ENCODE peak calls at places on chromosomes 3 and 15, in seven cellular contexts. One of them, this sample, is unnamed.

GRCh38 chr15:73873889-73874511 is 636 bp downstream of the TBC1D21 start:
- DNase-seq in CD8-positive, alpha-beta T cell: no peak
- DNase-seq in epithelial cell of esophagus: peak; percentile 67
- DNase-seq in psoas muscle: no peak
- DNase-seq in AG04450: peak; percentile 18
- DNase-seq in neural progenitor cell: peak; percentile 76
- DNase-seq in GM12865: peak; percentile 63
- DNase-seq in this sample: no peak

GRCh38 chr3:177420643-177421042 is 223.4 kb upstream of the TBL1XR1 start:
- DNase-seq in epithelial cell of esophagus: no peak
- DNase-seq in neural progenitor cell: no peak
- DNase-seq in GM12865: no peak
- DNase-seq in CD8-positive, alpha-beta T cell: no peak
- DNase-seq in psoas muscle: no peak
- DNase-seq in AG04450: no peak
- DNase-seq in this sample: no peak

GRCh38 chr3:38168151-38168987 is 3.0 kb downstream of the OXSR1 start:
- DNase-seq in epithelial cell of esophagus: peak; percentile 76
- DNase-seq in GM12865: no peak
- DNase-seq in CD8-positive, alpha-beta T cell: no peak
- DNase-seq in neural progenitor cell: no peak
- DNase-seq in AG04450: no peak
- DNase-seq in psoas muscle: no peak
- DNase-seq in this sample: no peak

GRCh38 chr3:8990266-8991215 is 27.3 kb upstream of the RAD18 start:
- DNase-seq in neural progenitor cell: peak; percentile 29
- DNase-seq in CD8-positive, alpha-beta T cell: no peak
- DNase-seq in psoas muscle: no peak
- DNase-seq in GM12865: no peak
- DNase-seq in epithelial cell of esophagus: no peak
- DNase-seq in AG04450: peak; percentile 82
- DNase-seq in this sample: no peak

GRCh38 chr15:86691091-86691490 is 611.4 kb downstream of the AGBL1 start:
- DNase-seq in neural progenitor cell: no peak
- DNase-seq in psoas muscle: no peak
- DNase-seq in GM12865: no peak
- DNase-seq in CD8-positive, alpha-beta T cell: no peak
- DNase-seq in AG04450: no peak
- DNase-seq in epithelial cell of esophagus: no peak
- DNase-seq in this sample: no peak

GRCh38 chr3:48405343-48405881 is 24.5 kb downstream of the PLXNB1 start:
- DNase-seq in CD8-positive, alpha-beta T cell: peak; percentile 45
- DNase-seq in neural progenitor cell: no peak
- DNase-seq in GM12865: no peak
- DNase-seq in AG04450: no peak
- DNase-seq in epithelial cell of esophagus: no peak
- DNase-seq in psoas muscle: no peak
- DNase-seq in this sample: peak; percentile 45

GRCh38 chr3:45688194-45688881 is 858 bp upstream of the SACM1L start:
- DNase-seq in psoas muscle: peak; percentile 59
- DNase-seq in neural progenitor cell: peak; percentile 81
- DNase-seq in AG04450: no peak
- DNase-seq in CD8-positive, alpha-beta T cell: peak; percentile 68
- DNase-seq in epithelial cell of esophagus: peak; percentile 28
- DNase-seq in GM12865: peak; percentile 68
- DNase-seq in this sample: no peak

GRCh38 chr3:152556731-152557254 is 278.1 kb upstream of the P2RY1 start:
- DNase-seq in neural progenitor cell: no peak
- DNase-seq in epithelial cell of esophagus: peak; percentile 49
- DNase-seq in CD8-positive, alpha-beta T cell: no peak
- DNase-seq in AG04450: no peak
- DNase-seq in GM12865: peak; percentile 67
- DNase-seq in psoas muscle: no peak
- DNase-seq in this sample: no peak

GRCh38 chr3:95162794-95163193 is 1099.9 kb downstream of the NSUN3 start:
- DNase-seq in CD8-positive, alpha-beta T cell: no peak
- DNase-seq in psoas muscle: no peak
- DNase-seq in AG04450: no peak
- DNase-seq in GM12865: no peak
- DNase-seq in neural progenitor cell: no peak
- DNase-seq in epithelial cell of esophagus: no peak
- DNase-seq in this sample: no peak

GRCh38 chr3:40332684-40333083 is 23.2 kb downstream of the EIF1B start:
- DNase-seq in neural progenitor cell: no peak
- DNase-seq in CD8-positive, alpha-beta T cell: no peak
- DNase-seq in GM12865: peak; percentile 65
- DNase-seq in AG04450: no peak
- DNase-seq in psoas muscle: no peak
- DNase-seq in epithelial cell of esophagus: no peak
- DNase-seq in this sample: no peak

GRCh38 chr15:63460210-63461135 is 43.9 kb upstream of the USP3 start:
- DNase-seq in CD8-positive, alpha-beta T cell: no peak
- DNase-seq in epithelial cell of esophagus: no peak
- DNase-seq in psoas muscle: no peak
- DNase-seq in AG04450: no peak
- DNase-seq in GM12865: no peak
- DNase-seq in neural progenitor cell: no peak
- DNase-seq in this sample: no peak

GRCh38 chr3:46449755-46450552 is 14.8 kb downstream of the LTF start:
- DNase-seq in AG04450: no peak
- DNase-seq in neural progenitor cell: peak; percentile 25
- DNase-seq in psoas muscle: no peak
- DNase-seq in CD8-positive, alpha-beta T cell: no peak
- DNase-seq in epithelial cell of esophagus: peak; percentile 19
- DNase-seq in GM12865: peak; percentile 10
- DNase-seq in this sample: no peak

GRCh38 chr15:96807361-96807760 is 476.9 kb downstream of the NR2F2 start:
- DNase-seq in psoas muscle: no peak
- DNase-seq in AG04450: no peak
- DNase-seq in GM12865: no peak
- DNase-seq in neural progenitor cell: no peak
- DNase-seq in epithelial cell of esophagus: peak; percentile 3
- DNase-seq in CD8-positive, alpha-beta T cell: no peak
- DNase-seq in this sample: no peak

GRCh38 chr15:32746116-32746857 is 28.5 kb downstream of the GREM1 start:
- DNase-seq in epithelial cell of esophagus: no peak
- DNase-seq in CD8-positive, alpha-beta T cell: no peak
- DNase-seq in neural progenitor cell: no peak
- DNase-seq in GM12865: no peak
- DNase-seq in AG04450: no peak
- DNase-seq in psoas muscle: no peak
- DNase-seq in this sample: no peak

DNA sequence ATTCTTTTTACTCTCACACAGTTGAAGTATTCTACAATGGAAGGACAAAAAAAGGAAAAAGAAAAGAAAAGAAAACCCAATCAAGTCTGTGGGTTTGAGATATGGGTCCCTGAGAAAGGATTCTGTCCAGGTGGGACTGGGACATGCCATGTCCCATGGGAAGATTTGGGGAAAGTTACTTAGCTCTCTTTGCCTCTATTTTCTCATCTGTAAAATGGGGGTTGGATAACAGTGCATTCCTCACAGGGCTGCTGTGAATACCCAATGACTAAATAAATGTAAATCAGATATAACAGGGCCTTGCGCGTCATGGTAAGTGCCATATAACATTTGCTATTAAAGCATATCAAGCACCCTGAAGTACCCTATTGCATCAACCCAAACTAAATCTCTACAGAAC is 105.7 kb downstream of the CPN2 start:
- DNase-seq in CD8-positive, alpha-beta T cell: peak; percentile 4
- DNase-seq in psoas muscle: no peak
- DNase-seq in neural progenitor cell: no peak
- DNase-seq in GM12865: no peak
- DNase-seq in AG04450: no peak
- DNase-seq in epithelial cell of esophagus: no peak
- DNase-seq in this sample: no peak
- TF ChIP-seq CTCF in CD8-positive, alpha-beta T cell: no peak
- TF ChIP-seq CTCF in psoas muscle: no peak
- TF ChIP-seq CTCF in neural progenitor cell: no peak
- TF ChIP-seq CTCF in GM12865: no peak
- TF ChIP-seq CTCF in AG04450: no peak
- TF ChIP-seq CTCF in epithelial cell of esophagus: no peak
- TF ChIP-seq CTCF in this sample: no peak

DNA sequence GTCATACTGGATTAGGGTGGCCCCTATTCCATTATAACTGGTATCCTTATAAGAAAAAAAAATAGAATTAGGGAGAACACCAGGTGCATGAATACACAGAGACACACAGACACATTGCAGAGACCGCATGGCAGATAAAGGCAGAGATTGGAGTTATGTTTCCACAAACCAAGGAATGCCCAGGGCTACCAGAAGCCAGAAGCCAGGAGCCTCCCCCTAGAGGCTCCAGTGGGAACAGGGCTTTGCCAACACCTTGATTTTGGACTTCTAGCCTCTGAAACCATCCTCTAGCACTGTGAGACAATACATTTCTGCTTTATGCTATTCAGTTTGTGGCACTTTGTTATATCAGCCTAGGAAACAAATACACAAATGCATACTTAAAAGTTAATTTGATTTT is 10.4 kb downstream of the GOLM2 start:
- DNase-seq in GM12865: no peak
- DNase-seq in psoas muscle: no peak
- DNase-seq in CD8-positive, alpha-beta T cell: no peak
- DNase-seq in neural progenitor cell: peak; percentile 16
- DNase-seq in epithelial cell of esophagus: peak; percentile 31
- DNase-seq in AG04450: no peak
- DNase-seq in this sample: no peak
- TF ChIP-seq CTCF in GM12865: peak; percentile 30
- TF ChIP-seq CTCF in psoas muscle: no peak
- TF ChIP-seq CTCF in CD8-positive, alpha-beta T cell: no peak
- TF ChIP-seq CTCF in neural progenitor cell: peak; percentile 48
- TF ChIP-seq CTCF in epithelial cell of esophagus: peak; percentile 51
- TF ChIP-seq CTCF in AG04450: peak; percentile 46
- TF ChIP-seq CTCF in this sample: no peak

GRCh38 chr3:134449951-134450350 is 35.8 kb downstream of the ANAPC13 start:
- DNase-seq in psoas muscle: no peak
- DNase-seq in GM12865: no peak
- DNase-seq in epithelial cell of esophagus: no peak
- DNase-seq in AG04450: no peak
- DNase-seq in neural progenitor cell: no peak
- DNase-seq in CD8-positive, alpha-beta T cell: no peak
- DNase-seq in this sample: no peak

GRCh38 chr3:134449277-134449676 is 36.5 kb downstream of the ANAPC13 start:
- DNase-seq in CD8-positive, alpha-beta T cell: no peak
- DNase-seq in epithelial cell of esophagus: peak; percentile 76
- DNase-seq in AG04450: no peak
- DNase-seq in GM12865: peak; percentile 25
- DNase-seq in neural progenitor cell: peak; percentile 69
- DNase-seq in psoas muscle: no peak
- DNase-seq in this sample: no peak

GRCh38 chr3:134456121-134456520 is 29.7 kb downstream of the ANAPC13 start:
- DNase-seq in epithelial cell of esophagus: no peak
- DNase-seq in AG04450: no peak
- DNase-seq in CD8-positive, alpha-beta T cell: no peak
- DNase-seq in GM12865: no peak
- DNase-seq in psoas muscle: no peak
- DNase-seq in neural progenitor cell: no peak
- DNase-seq in this sample: no peak

GRCh38 chr3:134457331-134458125 is 28.3 kb downstream of the ANAPC13 start:
- DNase-seq in GM12865: no peak
- DNase-seq in AG04450: no peak
- DNase-seq in CD8-positive, alpha-beta T cell: no peak
- DNase-seq in psoas muscle: no peak
- DNase-seq in epithelial cell of esophagus: no peak
- DNase-seq in neural progenitor cell: no peak
- DNase-seq in this sample: no peak

GRCh38 chr3:134453631-134454030 is 32.2 kb downstream of the ANAPC13 start:
- DNase-seq in GM12865: no peak
- DNase-seq in AG04450: no peak
- DNase-seq in CD8-positive, alpha-beta T cell: no peak
- DNase-seq in epithelial cell of esophagus: no peak
- DNase-seq in neural progenitor cell: peak; percentile 41
- DNase-seq in psoas muscle: no peak
- DNase-seq in this sample: no peak
- TF ChIP-seq CTCF in GM12865: peak; percentile 15
- TF ChIP-seq CTCF in AG04450: peak; percentile 10
- TF ChIP-seq CTCF in CD8-positive, alpha-beta T cell: no peak
- TF ChIP-seq CTCF in epithelial cell of esophagus: peak; percentile 20
- TF ChIP-seq CTCF in neural progenitor cell: peak; percentile 47
- TF ChIP-seq CTCF in psoas muscle: no peak
- TF ChIP-seq CTCF in this sample: no peak

DNA sequence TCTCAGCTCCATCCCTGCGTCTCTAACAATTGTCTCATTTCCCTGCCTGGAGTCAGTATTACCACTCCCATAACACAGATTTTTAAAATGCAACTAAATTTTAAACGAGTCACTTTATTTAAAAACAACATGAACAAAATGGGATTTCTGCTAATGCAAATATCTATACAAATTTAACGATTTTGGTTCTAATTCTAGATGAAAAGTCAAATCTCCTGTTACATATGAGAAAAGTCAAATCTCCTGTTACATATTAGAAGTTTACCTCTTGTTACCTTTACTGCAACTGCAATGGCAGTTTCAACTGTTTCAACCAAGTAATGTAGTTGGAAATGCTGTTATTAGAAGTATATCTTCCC is 578 bp upstream of the RPL39L start:
- DNase-seq in psoas muscle: no peak
- DNase-seq in CD8-positive, alpha-beta T cell: no peak
- DNase-seq in epithelial cell of esophagus: no peak
- DNase-seq in GM12865: no peak
- DNase-seq in AG04450: no peak
- DNase-seq in neural progenitor cell: no peak
- DNase-seq in this sample: no peak
- TF ChIP-seq CTCF in psoas muscle: no peak
- TF ChIP-seq CTCF in CD8-positive, alpha-beta T cell: peak; percentile 1
- TF ChIP-seq CTCF in epithelial cell of esophagus: no peak
- TF ChIP-seq CTCF in GM12865: no peak
- TF ChIP-seq CTCF in AG04450: no peak
- TF ChIP-seq CTCF in neural progenitor cell: no peak
- TF ChIP-seq CTCF in this sample: peak; percentile 48

DNA sequence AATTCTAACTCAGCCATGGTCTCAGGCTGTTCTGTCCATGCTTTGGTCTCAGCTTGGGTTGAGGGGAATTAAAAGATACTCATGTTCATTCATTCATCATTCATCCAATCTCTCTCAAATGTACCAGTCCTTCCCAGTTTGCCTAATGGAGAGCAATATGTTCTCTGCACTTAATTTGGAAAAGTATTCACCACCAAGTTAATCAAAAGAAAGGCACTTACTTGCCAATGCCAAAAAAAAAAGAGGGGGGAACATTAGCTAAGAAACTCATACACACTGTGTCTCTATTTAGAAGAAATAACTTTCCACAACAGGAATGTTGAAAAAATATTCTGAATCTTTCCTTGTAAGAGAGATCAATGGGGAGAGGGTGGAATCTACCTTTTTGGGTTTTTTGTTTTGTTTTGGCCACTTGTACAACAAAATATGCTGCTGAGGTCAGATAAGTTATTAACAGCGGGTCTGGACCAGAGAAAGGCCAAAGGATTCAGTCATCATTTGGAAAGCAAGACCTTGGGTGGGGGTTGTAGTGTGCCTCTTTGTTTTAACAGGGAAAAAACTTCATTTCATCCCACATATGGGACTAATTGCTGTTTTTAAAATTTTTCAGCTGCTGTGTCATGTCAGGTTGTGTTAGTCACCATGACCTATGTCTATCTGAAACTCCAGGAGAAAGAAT is 152.3 kb downstream of the FBN1 start:
- DNase-seq in GM12865: no peak
- DNase-seq in AG04450: peak; percentile 88
- DNase-seq in psoas muscle: no peak
- DNase-seq in epithelial cell of esophagus: peak; percentile 47
- DNase-seq in CD8-positive, alpha-beta T cell: no peak
- DNase-seq in neural progenitor cell: no peak
- DNase-seq in this sample: no peak
- TF ChIP-seq CTCF in GM12865: no peak
- TF ChIP-seq CTCF in AG04450: no peak
- TF ChIP-seq CTCF in psoas muscle: no peak
- TF ChIP-seq CTCF in epithelial cell of esophagus: no peak
- TF ChIP-seq CTCF in CD8-positive, alpha-beta T cell: no peak
- TF ChIP-seq CTCF in neural progenitor cell: no peak
- TF ChIP-seq CTCF in this sample: no peak

This sample was measured in CD14-positive monocyte.